ENCODE peak calls at places on chromosomes 12 and 14, in five cellular contexts. One of them, this sample, is unnamed.

GRCh38 chr12:92290016-92290685 is 144.5 kb upstream of the BTG1 start:
- DNase-seq in SHP77: no peak
- DNase-seq in fibroblast of pulmonary artery: peak; percentile 54
- DNase-seq in left cardiac atrium: no peak
- DNase-seq in SW 1271: peak; percentile 68
- DNase-seq in this sample: no peak

GRCh38 chr12:71158361-71158882 is 623 bp upstream of the TSPAN8 start:
- DNase-seq in fibroblast of pulmonary artery: peak; percentile 42
- DNase-seq in SHP77: peak; percentile 81
- DNase-seq in left cardiac atrium: no peak
- DNase-seq in SW 1271: no peak
- DNase-seq in this sample: no peak

GRCh38 chr12:41167701-41168100 is 20.4 kb upstream of the PDZRN4 start:
- DNase-seq in left cardiac atrium: no peak
- DNase-seq in SHP77: no peak
- DNase-seq in fibroblast of pulmonary artery: no peak
- DNase-seq in SW 1271: no peak
- DNase-seq in this sample: no peak

GRCh38 chr12:91106283-91106682 is 5.0 kb downstream of the LUM start:
- DNase-seq in SHP77: no peak
- DNase-seq in left cardiac atrium: no peak
- DNase-seq in SW 1271: no peak
- DNase-seq in fibroblast of pulmonary artery: no peak
- DNase-seq in this sample: no peak

GRCh38 chr12:130716918-130717306 is 813 bp upstream of the RIMBP2 start:
- DNase-seq in fibroblast of pulmonary artery: no peak
- DNase-seq in left cardiac atrium: no peak
- DNase-seq in SHP77: no peak
- DNase-seq in SW 1271: no peak
- DNase-seq in this sample: no peak

GRCh38 chr12:113207621-113208040 is 13.6 kb upstream of the TPCN1 start:
- DNase-seq in SW 1271: no peak
- DNase-seq in fibroblast of pulmonary artery: no peak
- DNase-seq in SHP77: no peak
- DNase-seq in left cardiac atrium: no peak
- DNase-seq in this sample: no peak

GRCh38 chr12:123431951-123432886 is 4.3 kb downstream of the RILPL2 start:
- DNase-seq in left cardiac atrium: no peak
- DNase-seq in SHP77: no peak
- DNase-seq in fibroblast of pulmonary artery: no peak
- DNase-seq in SW 1271: no peak
- DNase-seq in this sample: no peak

GRCh38 chr12:51911788-51912711 is 4.7 kb downstream of the ACVRL1 start:
- DNase-seq in left cardiac atrium: peak; percentile 74
- DNase-seq in SHP77: no peak
- DNase-seq in fibroblast of pulmonary artery: peak; percentile 56
- DNase-seq in SW 1271: no peak
- DNase-seq in this sample: no peak

GRCh38 chr12:72288911-72289310 is 16.7 kb downstream of the TRHDE start:
- DNase-seq in SW 1271: no peak
- DNase-seq in fibroblast of pulmonary artery: no peak
- DNase-seq in left cardiac atrium: no peak
- DNase-seq in SHP77: no peak
- DNase-seq in this sample: no peak

GRCh38 chr12:12624479-12625120 is 12.9 kb downstream of the CREBL2 start:
- DNase-seq in fibroblast of pulmonary artery: no peak
- DNase-seq in SHP77: no peak
- DNase-seq in SW 1271: no peak
- DNase-seq in left cardiac atrium: no peak
- DNase-seq in this sample: no peak

GRCh38 chr12:29157486-29157946 is 8.4 kb downstream of the FAR2 start:
- DNase-seq in SHP77: no peak
- DNase-seq in fibroblast of pulmonary artery: peak; percentile 37
- DNase-seq in left cardiac atrium: no peak
- DNase-seq in SW 1271: no peak
- DNase-seq in this sample: no peak

GRCh38 chr14:106200539-106201310 is 674.3 kb downstream of the TMEM121 start:
- DNase-seq in fibroblast of pulmonary artery: no peak
- DNase-seq in SHP77: no peak
- DNase-seq in SW 1271: no peak
- DNase-seq in left cardiac atrium: no peak
- DNase-seq in this sample: no peak

GRCh38 chr14:94702629-94703028 is 67.3 kb downstream of the GSC start:
- DNase-seq in fibroblast of pulmonary artery: no peak
- DNase-seq in SHP77: no peak
- DNase-seq in SW 1271: no peak
- DNase-seq in left cardiac atrium: no peak
- DNase-seq in this sample: no peak

GRCh38 chr12:118420673-118421072 is 44.3 kb downstream of the SUDS3 start:
- DNase-seq in left cardiac atrium: no peak
- DNase-seq in fibroblast of pulmonary artery: no peak
- DNase-seq in SHP77: no peak
- DNase-seq in SW 1271: no peak
- DNase-seq in this sample: no peak

GRCh38 chr14:58547649-58548048 is 90.1 kb upstream of the DACT1 start:
- DNase-seq in fibroblast of pulmonary artery: no peak
- DNase-seq in SW 1271: no peak
- DNase-seq in SHP77: no peak
- DNase-seq in left cardiac atrium: no peak
- DNase-seq in this sample: no peak

GRCh38 chr14:49720744-49721143 is 27.8 kb downstream of the KLHDC1 start:
- DNase-seq in SW 1271: no peak
- DNase-seq in SHP77: no peak
- DNase-seq in fibroblast of pulmonary artery: no peak
- DNase-seq in left cardiac atrium: no peak
- DNase-seq in this sample: no peak

GRCh38 chr12:50425859-50426258 is 25.2 kb downstream of the LARP4 start:
- DNase-seq in SHP77: no peak
- DNase-seq in left cardiac atrium: no peak
- DNase-seq in fibroblast of pulmonary artery: no peak
- DNase-seq in SW 1271: peak; percentile 19
- DNase-seq in this sample: no peak

GRCh38 chr14:68807148-68807600 is 14.3 kb upstream of the ZFP36L1 start:
- DNase-seq in fibroblast of pulmonary artery: peak; percentile 92
- DNase-seq in SW 1271: no peak
- DNase-seq in SHP77: peak; percentile 74
- DNase-seq in left cardiac atrium: peak; percentile 67
- DNase-seq in this sample: no peak

GRCh38 chr14:104112113-104112505 is 26.3 kb upstream of the KIF26A start:
- DNase-seq in SHP77: no peak
- DNase-seq in fibroblast of pulmonary artery: no peak
- DNase-seq in SW 1271: no peak
- DNase-seq in left cardiac atrium: peak; percentile 13
- DNase-seq in this sample: no peak